ENCODE peak calls at places on chromosomes 12 and 14, in six cellular contexts. D is H1, K is HepG2, A is K562, B is GM12891, P is GM12878. M is an unnamed sample.

GRCh38 chr12:105750096-105750495 is 388.7 kb downstream of the NUAK1 start:
- DNase-seq in D (no peak), K (no peak), A (no peak), B (no peak), P (no peak), M (no peak)

GRCh38 chr12:84842406-84843013 is 70.1 kb downstream of the SLC6A15 start:
- DNase-seq in D (no peak), K (peak), A (peak), B (no peak), P (no peak), M (no peak)

GRCh38 chr12:57088442-57089258 is at the start of gene NAB2:
- DNase-seq in D (peak), K (peak), A (peak), B (peak), P (peak), M (peak)

GRCh38 chr12:6053541-6053940 is 70.9 kb downstream of the VWF start:
- DNase-seq in D (no peak), K (peak), A (no peak), B (no peak), P (no peak), M (no peak)

GRCh38 chr14:31990959-31991541 is 86.1 kb upstream of the ARHGAP5 start:
- DNase-seq in D (no peak), K (peak), A (no peak), B (no peak), P (no peak), M (no peak)

GRCh38 chr14:90375934-90376333 is 20.9 kb upstream of the CALM1 start:
- DNase-seq in D (no peak), K (no peak), A (no peak), B (no peak), P (no peak), M (no peak)

GRCh38 chr12:98227162-98227561 is 288.2 kb upstream of the TMPO start:
- DNase-seq in D (no peak), K (peak), A (peak), B (no peak), P (no peak), M (no peak)

GRCh38 chr12:111706145-111706544 is 20.3 kb downstream of the ACAD10 start:
- DNase-seq in D (no peak), K (no peak), A (no peak), B (no peak), P (no peak), M (no peak)

GRCh38 chr12:123085730-123086487 is 65.0 kb downstream of the PITPNM2 start:
- DNase-seq in D (no peak), K (peak), A (no peak), B (no peak), P (no peak), M (no peak)

GRCh38 chr14:105473677-105474477 is 744 bp upstream of the CRIP2 start:
- DNase-seq in D (peak), K (peak), A (peak), B (peak), P (no peak), M (no peak)

GRCh38 chr14:32703246-32703645 is 235.4 kb upstream of the NPAS3 start:
- DNase-seq in D (no peak), K (no peak), A (no peak), B (no peak), P (no peak), M (no peak)

GRCh38 chr12:103560604-103561101 is 26.4 kb upstream of the STAB2 start:
- DNase-seq in D (no peak), K (peak), A (no peak), B (no peak), P (no peak), M (no peak)

GRCh38 chr12:123270380-123271181 is 1.1 kb downstream of the CDK2AP1 start:
- DNase-seq in D (peak), K (peak), A (peak), B (no peak), P (no peak), M (no peak)

GRCh38 chr12:20588057-20588456 is 107.1 kb upstream of the SLCO1C1 start:
- DNase-seq in D (no peak), K (no peak), A (no peak), B (no peak), P (no peak), M (no peak)

GRCh38 chr14:57526942-57527341 is 33.3 kb upstream of the CCDC198 start:
- DNase-seq in D (peak), K (peak), A (peak), B (no peak), P (no peak), M (no peak)

GRCh38 chr14:60327447-60328331 is 78.7 kb downstream of the PPM1A start:
- DNase-seq in D (peak), K (no peak), A (no peak), B (peak), P (peak), M (peak)

GRCh38 chr14:85313801-85314207 is 216.1 kb upstream of the FLRT2 start:
- DNase-seq in D (no peak), K (no peak), A (no peak), B (no peak), P (no peak), M (no peak)

GRCh38 chr12:21662122-21662792 is 4.6 kb upstream of the LDHB start:
- DNase-seq in D (no peak), K (no peak), A (no peak), B (no peak), P (no peak), M (no peak)

GRCh38 chr14:31312934-31313333 is 105.3 kb upstream of the HECTD1 start:
- DNase-seq in D (no peak), K (no peak), A (no peak), B (no peak), P (no peak), M (no peak)

GRCh38 chr14:104967414-104968152 is 10.6 kb downstream of the AHNAK2 start:
- DNase-seq in D (peak), K (no peak), A (no peak), B (no peak), P (no peak), M (no peak)

GRCh38 chr12:104662203-104662602 is 205.5 kb downstream of the CHST11 start:
- DNase-seq in D (no peak), K (no peak), A (no peak), B (no peak), P (no peak), M (no peak)
- TF ChIP-seq TAF1 in D (no peak), K (no peak), A (no peak), B (no peak), P (no peak), M (no peak)

GRCh38 chr12:96445743-96446655 is 43.4 kb upstream of the CFAP54 start:
- DNase-seq in D (no peak), K (no peak), A (peak), B (peak), P (peak), M (peak)
- TF ChIP-seq POLR2A in D (no peak), K (no peak), A (peak), B (no peak), P (no peak), M (no peak)

DNA sequence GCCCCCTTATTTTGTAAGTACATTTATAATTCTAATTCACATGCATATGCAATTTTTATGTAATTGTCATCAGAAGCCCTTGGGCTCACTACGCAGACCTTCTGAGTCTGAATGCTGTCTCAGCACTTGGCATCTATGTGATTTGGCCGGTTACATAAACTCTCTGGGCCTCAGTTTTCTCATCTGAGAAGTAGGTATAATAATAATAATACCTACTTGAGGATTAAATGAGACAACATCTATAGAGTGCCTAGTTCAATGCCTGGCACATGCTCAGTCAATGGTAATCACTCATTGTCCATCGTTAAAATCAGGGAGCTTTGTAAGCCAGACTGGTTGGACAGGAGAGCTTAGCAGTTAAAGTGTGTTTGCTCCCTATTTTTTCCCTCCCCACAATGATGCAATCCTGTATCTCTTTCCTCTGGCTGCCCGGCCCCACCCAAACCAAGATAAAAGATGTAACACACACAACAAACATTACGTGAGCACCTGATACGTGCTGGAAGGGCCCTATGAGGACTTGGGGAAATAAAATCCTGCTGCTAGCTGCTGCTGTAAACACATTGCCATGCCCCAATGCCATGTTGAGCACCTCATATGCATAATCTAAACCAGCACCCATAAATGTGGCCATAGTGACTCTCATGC is 235.0 kb downstream of the CRADD start:
- DNase-seq in D (no peak), K (no peak), A (peak), B (no peak), P (no peak), M (no peak)
- TF ChIP-seq POLR2AphosphoS5 in D (no peak), K (no peak), A (no peak), B (no peak), P (no peak), M (no peak)

DNA sequence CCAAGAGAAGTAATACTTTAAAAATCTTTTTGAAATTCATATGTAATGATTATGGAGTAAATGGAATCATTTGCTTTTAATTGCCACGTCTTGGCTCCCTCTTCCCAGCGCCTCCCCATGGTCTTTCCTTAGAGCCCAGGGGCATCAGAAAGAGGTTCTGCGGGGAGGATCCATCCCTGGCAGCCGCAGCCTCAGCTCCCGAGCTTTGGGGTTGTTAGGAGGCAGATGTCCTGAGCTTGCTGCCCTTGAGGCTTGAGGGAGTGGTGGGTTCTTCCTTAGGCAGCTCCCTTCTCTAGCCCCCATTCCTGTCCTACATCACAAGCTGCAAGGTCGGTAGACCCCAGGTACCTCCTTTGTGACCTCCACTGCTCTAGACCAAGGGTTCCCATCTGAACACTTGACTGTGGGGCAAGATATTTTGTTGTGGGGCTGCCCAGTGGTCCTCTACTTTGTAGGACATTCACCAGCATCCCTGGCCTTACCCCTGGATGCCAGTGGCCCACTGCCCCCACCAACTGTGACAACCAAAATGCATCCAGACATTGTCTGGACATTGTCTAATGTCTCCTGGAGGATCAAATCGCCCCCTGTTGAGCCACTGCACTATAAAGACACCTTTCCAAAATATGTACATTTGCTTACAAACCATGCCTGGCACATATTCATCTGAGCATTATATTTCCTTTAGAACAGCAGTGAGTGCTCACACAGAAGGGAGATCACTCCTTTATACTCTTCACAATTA is 6.3 kb downstream of the PPP2R5C start:
- DNase-seq in D (no peak), K (no peak), A (no peak), B (no peak), P (no peak), M (no peak)
- TF ChIP-seq TAF1 in D (no peak), K (no peak), A (no peak), B (no peak), P (no peak), M (no peak)

DNA sequence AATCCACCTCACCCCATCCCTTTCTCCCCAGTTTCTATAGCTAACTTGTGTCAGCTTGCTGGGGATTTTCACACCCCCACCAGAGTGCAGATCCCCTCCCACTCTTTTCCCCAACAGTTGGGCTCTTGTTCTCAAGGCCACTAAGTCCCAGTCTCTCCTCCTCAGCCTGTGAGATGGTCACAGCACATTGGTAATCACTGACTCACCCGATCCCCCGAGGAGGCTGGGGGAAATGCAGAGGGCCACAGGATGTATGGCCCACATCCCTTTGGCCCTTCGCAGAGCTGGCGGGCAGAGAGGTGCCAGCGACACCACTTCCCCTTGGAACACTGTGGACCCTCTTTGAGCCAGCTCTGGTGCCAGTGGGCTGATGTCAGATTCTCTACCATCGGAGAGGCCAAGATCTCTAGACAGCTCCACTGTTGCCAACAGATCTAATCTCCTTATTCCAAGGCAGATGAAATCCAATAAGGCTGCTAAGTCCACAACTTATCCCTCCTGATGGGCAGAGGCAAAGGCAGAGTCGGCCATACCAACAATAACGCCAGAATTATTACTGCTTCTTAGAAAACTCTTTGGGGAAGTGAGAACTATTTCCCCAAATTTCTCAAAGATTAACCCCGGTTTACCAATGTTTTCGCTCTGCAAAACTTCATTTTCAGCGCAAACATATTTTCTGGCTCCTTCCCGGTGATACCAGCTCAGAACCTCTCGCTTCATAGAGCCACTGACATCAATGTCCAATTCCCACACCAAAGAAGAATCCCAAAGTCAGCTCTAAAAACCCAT is 1.5 kb downstream of the FMNL3 start:
- DNase-seq in D (no peak), K (peak), A (peak), B (no peak), P (no peak), M (no peak)
- TF ChIP-seq POLR2A in D (no peak), K (no peak), A (no peak), B (peak), P (peak), M (peak)

DNA sequence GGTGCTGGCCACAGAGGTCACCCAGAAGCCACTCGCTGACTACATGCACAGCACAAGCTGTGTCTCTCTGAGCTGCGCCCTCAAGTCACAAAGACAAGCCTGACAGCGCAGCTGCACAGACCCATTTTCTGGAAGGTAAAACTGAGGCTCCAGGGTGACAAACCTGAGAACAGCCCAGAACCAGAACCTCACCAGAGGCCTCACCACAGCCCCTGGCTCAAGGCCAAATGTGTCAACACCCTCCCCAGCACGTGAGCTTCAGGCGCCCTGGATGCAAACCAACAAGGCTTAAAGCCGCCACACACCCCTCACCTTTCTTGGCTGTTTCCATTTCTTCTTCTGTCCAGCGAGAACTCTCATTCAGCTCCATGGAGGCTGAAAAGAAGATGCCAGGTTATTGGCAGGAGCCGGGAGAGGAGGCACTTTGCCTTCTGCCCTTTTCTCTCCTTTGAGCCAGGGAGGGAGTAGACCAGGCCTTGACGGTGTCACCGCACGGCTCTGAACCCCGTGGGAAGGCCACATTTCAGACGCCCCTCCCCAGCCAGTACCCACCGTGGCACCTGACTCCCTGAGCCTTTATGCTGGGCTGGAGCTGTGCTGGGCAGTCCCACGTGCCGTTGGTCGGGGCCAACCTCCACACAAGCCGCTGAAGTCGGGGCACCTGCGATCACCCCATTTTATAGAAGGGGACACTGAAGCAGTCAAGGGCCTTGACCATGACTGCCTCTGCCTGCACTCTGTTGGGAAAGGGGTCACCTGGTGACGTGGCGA is 103.1 kb downstream of the RFLNA start:
- DNase-seq in D (no peak), K (no peak), A (peak), B (no peak), P (no peak), M (no peak)
- TF ChIP-seq POLR2AphosphoS5 in D (no peak), K (no peak), A (no peak), B (no peak), P (no peak), M (no peak)

GRCh38 chr12:76216585-76217472 is 131.4 kb downstream of the BBS10 start:
- DNase-seq in D (no peak), K (no peak), A (peak), B (no peak), P (no peak), M (no peak)
- TF ChIP-seq TAF1 in D (no peak), K (no peak), A (no peak), B (no peak), P (no peak), M (no peak)

DNA sequence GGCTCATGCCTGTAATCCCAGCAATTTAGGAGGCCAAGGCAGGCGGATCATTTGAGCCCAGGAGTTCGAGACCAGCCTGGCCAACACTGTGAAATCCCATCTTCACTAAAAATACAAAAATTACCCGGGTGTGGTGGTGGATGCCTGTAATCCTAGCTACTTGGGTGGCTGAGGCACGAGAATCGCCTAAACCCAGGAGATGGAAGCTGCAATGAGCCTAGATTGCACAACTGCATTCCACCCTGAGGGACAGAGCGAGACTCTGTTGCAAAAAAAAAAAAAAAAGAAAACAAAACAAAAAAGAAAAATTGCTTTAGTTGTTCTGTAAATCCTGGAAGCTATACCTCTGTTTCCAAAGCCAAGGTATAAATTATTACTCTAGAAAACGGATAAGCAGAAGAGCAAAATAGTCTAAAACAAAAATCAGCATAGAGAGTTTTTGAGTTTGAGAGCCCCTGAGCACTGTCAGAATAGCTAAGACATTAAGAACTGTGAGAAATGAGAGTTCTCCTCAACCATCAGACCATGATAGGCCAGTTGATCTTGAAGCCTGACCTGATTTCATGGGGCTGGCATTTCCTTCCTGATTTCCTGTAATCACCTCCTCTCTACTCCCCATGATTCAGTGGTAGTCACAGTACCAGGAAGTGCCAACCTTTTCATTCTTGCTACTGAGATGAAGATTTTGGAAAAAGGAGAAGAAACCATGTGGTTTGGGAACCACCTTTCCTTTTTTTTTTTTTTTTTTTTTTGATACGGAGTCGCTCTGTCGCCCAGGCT is 31.7 kb downstream of the ATP2A2 start:
- DNase-seq in D (peak), K (no peak), A (no peak), B (no peak), P (no peak), M (no peak)
- TF ChIP-seq POLR2A in D (no peak), K (no peak), A (no peak), B (no peak), P (no peak), M (no peak)

GRCh38 chr14:92417759-92418158 is 94.8 kb downstream of the SLC24A4 start:
- DNase-seq in D (no peak), K (no peak), A (no peak), B (no peak), P (no peak), M (no peak)
- TF ChIP-seq POLR2AphosphoS5 in D (no peak), K (no peak), A (no peak), B (no peak), P (no peak), M (no peak)

GRCh38 chr14:43789458-43789857 is 717.6 kb downstream of the FSCB start:
- DNase-seq in D (no peak), K (no peak), A (no peak), B (no peak), P (no peak), M (no peak)

GRCh38 chr14:43795600-43796228 is 711.4 kb downstream of the FSCB start:
- DNase-seq in D (no peak), K (peak), A (no peak), B (no peak), P (no peak), M (no peak)

GRCh38 chr14:43790681-43791080 is 716.4 kb downstream of the FSCB start:
- DNase-seq in D (no peak), K (no peak), A (no peak), B (no peak), P (no peak), M (no peak)

GRCh38 chr14:43793579-43793978 is 713.5 kb downstream of the FSCB start:
- DNase-seq in D (no peak), K (peak), A (no peak), B (no peak), P (no peak), M (no peak)

GRCh38 chr14:43792980-43793379 is 714.1 kb downstream of the FSCB start:
- DNase-seq in D (no peak), K (no peak), A (no peak), B (no peak), P (no peak), M (no peak)
- TF ChIP-seq TAF1 in D (no peak), K (no peak), A (no peak), B (no peak), P (no peak), M (no peak)

M was measured in GM12892.